ENCODE peak calls at places on chromosome 17, in six cellular contexts. D is fibroblast of mammary gland, E is Caco-2, J is NB4, K is breast epithelium, H is mucosa of descending colon. Q is an unnamed sample.

GRCh38 chr17:57478851-57479250 is 222.5 kb downstream of the MSI2 start:
- DNase-seq in D (no peak), E (no peak), J (no peak), K (no peak), H (no peak), Q (no peak)

GRCh38 chr17:60426596-60426995 is 4.3 kb downstream of the CHCT1 start:
- DNase-seq in D (no peak), E (no peak), J (no peak), K (no peak), H (no peak), Q (no peak)

GRCh38 chr17:30922235-30922993 is 669 bp downstream of the ADAP2 start:
- DNase-seq in D (no peak), E (peak; percentile 19), J (no peak), K (no peak), H (peak; percentile 60), Q (no peak)

GRCh38 chr17:73663614-73664013 is 19.4 kb upstream of the SDK2 start:
- DNase-seq in D (no peak), E (no peak), J (no peak), K (no peak), H (no peak), Q (no peak)

GRCh38 chr17:67376892-67377726 is at the start of gene PITPNC1:
- DNase-seq in D (peak; percentile 83), E (peak; percentile 85), J (peak; percentile 92), K (peak; percentile 66), H (peak; percentile 91), Q (peak; percentile 49)

GRCh38 chr17:55421179-55421934 is at the start of gene MMD:
- DNase-seq in D (no peak), E (no peak), J (no peak), K (peak; percentile 32), H (peak; percentile 83), Q (peak; percentile 64)

GRCh38 chr17:48160177-48160967 is 52.8 kb downstream of the SNX11 start:
- DNase-seq in D (no peak), E (peak; percentile 70), J (no peak), K (no peak), H (no peak), Q (no peak)

GRCh38 chr17:29357821-29358232 is 32.3 kb upstream of the TAOK1 start:
- DNase-seq in D (peak; percentile 18), E (no peak), J (peak; percentile 34), K (no peak), H (no peak), Q (no peak)

GRCh38 chr17:45088741-45089140 is 27.6 kb downstream of the NMT1 start:
- DNase-seq in D (no peak), E (no peak), J (no peak), K (no peak), H (no peak), Q (no peak)

GRCh38 chr17:40224707-40225092 is 5.6 kb downstream of the WIPF2 start:
- DNase-seq in D (peak; percentile 76), E (no peak), J (no peak), K (no peak), H (no peak), Q (peak; percentile 74)

GRCh38 chr17:52024296-52024870 is 134.1 kb downstream of the CA10 start:
- DNase-seq in D (no peak), E (no peak), J (no peak), K (no peak), H (no peak), Q (no peak)

GRCh38 chr17:80103686-80104085 is 2.3 kb downstream of the GAA start:
- DNase-seq in D (no peak), E (no peak), J (no peak), K (no peak), H (no peak), Q (no peak)

GRCh38 chr17:19753661-19754463 is 5.8 kb upstream of the ALDH3A1 start:
- DNase-seq in D (no peak), E (no peak), J (no peak), K (peak; percentile 82), H (peak; percentile 60), Q (peak; percentile 74)

GRCh38 chr17:76582660-76583059 is 3.0 kb downstream of the ST6GALNAC2 start:
- DNase-seq in D (no peak), E (no peak), J (no peak), K (peak; percentile 70), H (no peak), Q (no peak)

GRCh38 chr17:75517277-75517865 is 1.0 kb downstream of the TSEN54 start:
- DNase-seq in D (no peak), E (peak; percentile 39), J (no peak), K (no peak), H (peak; percentile 78), Q (no peak)

GRCh38 chr17:80640379-80641071 is 95.9 kb downstream of the RPTOR start:
- DNase-seq in D (no peak), E (no peak), J (no peak), K (no peak), H (no peak), Q (no peak)

GRCh38 chr17:38559025-38559879 is 46.5 kb downstream of the SRCIN1 start:
- DNase-seq in D (peak; percentile 74), E (peak; percentile 96), J (peak; percentile 90), K (peak; percentile 94), H (peak; percentile 95), Q (peak; percentile 84)

GRCh38 chr17:41537614-41537954 is 9.5 kb upstream of the KRT19 start:
- DNase-seq in D (no peak), E (no peak), J (no peak), K (peak; percentile 17), H (no peak), Q (no peak)

GRCh38 chr17:82985973-82986372 is 93.4 kb upstream of the METRNL start:
- DNase-seq in D (peak; percentile 23), E (no peak), J (no peak), K (peak; percentile 81), H (peak; percentile 76), Q (no peak)

GRCh38 chr17:57945999-57946797 is 9.0 kb downstream of the CUEDC1 start:
- DNase-seq in D (peak; percentile 62), E (no peak), J (no peak), K (no peak), H (no peak), Q (no peak)

GRCh38 chr17:47087093-47087492 is 102.0 kb downstream of the CDC27 start:
- DNase-seq in D (no peak), E (no peak), J (no peak), K (no peak), H (no peak), Q (no peak)

GRCh38 chr17:43832168-43832975 is 574 bp downstream of the MPP3 start:
- DNase-seq in D (peak; percentile 75), E (peak; percentile 60), J (no peak), K (no peak), H (peak; percentile 70), Q (no peak)

GRCh38 chr17:43832976-43833829 is at the start of gene MPP3:
- DNase-seq in D (peak; percentile 60), E (peak; percentile 77), J (peak; percentile 46), K (peak; percentile 50), H (peak; percentile 67), Q (no peak)

GRCh38 chr17:43829738-43830137 is 3.2 kb downstream of the MPP3 start:
- DNase-seq in D (no peak), E (no peak), J (no peak), K (no peak), H (no peak), Q (no peak)

GRCh38 chr17:43830510-43831145 is 2.3 kb downstream of the MPP3 start:
- DNase-seq in D (no peak), E (no peak), J (no peak), K (no peak), H (no peak), Q (no peak)

DNA sequence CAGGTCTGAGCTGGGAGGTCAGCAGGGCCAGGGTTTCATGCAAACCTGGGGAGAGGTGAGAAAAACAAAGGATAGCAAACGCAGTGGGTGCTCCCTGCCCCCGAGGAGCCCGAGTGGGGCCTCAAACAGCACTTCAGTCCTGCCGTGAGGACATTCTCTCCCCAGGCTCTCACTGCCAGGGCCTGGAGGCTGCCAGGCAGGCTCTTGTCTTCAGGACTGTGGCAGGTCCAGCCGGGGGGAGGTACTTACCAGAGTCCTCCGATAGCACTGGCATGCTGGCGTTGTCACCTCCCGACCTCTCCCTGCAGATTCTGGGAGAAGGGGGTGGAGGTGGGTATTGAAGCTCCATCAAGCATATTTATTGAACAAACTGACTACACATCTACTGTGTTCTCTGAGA is 1.3 kb downstream of the MPP3 start:
- DNase-seq in D (no peak), E (no peak), J (no peak), K (no peak), H (no peak), Q (no peak)
- H3K4me3 ChIP-seq in D (no peak overlapping the region), E (no peak overlapping the region), J (no peak overlapping the region), K (peak overlapping the region; percentile 90), H (no peak overlapping the region), Q (peak overlapping the region; percentile 91)

GRCh38 chr17:4607261-4607731 is 23.0 kb downstream of the SMTNL2 start:
- DNase-seq in D (no peak), E (no peak), J (no peak), K (no peak), H (no peak), Q (no peak)
- H3K4me3 ChIP-seq in D (no peak overlapping the region), E (no peak overlapping the region), J (no peak overlapping the region), K (no peak overlapping the region), H (no peak overlapping the region), Q (no peak overlapping the region)

DNA sequence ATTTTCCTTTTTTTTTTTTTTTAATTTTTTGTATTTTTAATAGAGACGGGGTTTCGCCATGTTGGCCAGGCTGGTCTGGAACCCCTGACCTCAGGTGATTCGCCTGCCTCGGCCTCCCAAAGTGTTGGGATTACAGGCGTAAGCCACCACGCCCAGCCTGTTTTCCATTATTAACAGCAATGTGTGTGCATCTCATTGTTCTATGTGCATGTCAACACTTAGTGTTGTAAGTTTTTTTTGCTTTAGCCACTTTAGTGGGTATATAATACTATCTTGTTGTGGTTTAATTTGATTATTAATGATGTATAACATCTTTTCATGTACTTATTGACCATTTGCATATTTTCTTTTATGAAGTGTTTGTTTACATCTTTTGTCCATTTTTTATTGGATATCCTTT is 32.8 kb upstream of the BHLHA9 start:
- DNase-seq in D (no peak), E (no peak), J (no peak), K (no peak), H (peak; percentile 0), Q (no peak)
- H3K4me3 ChIP-seq in D (no peak overlapping the region), E (no peak overlapping the region), J (no peak overlapping the region), K (no peak overlapping the region), H (no peak overlapping the region), Q (no peak overlapping the region)

DNA sequence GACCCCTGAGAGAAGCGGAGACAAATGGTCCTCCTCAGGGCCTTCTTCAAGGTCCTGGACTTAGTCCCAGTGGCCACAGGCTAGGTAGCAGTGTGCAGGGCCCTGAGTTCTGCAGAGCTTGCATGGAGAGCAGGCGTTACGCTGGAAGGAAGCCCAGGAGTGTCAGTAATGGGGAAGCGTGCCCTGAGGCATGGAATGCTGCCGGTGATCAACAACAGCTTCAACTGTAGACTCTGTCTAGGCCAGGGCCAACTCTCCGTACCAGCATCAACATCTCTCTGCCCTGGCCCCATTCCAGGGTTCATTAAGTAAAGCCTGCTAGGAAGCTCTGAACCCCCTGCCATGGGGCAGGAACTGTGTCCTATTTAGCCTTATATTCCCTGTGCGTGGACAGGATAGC is 568 bp upstream of the TNK1 start:
- DNase-seq in D (no peak), E (peak; percentile 13), J (no peak), K (peak; percentile 74), H (no peak), Q (no peak)
- H3K4me3 ChIP-seq in D (no peak overlapping the region), E (peak overlapping the region; percentile 55), J (no peak overlapping the region), K (peak overlapping the region; percentile 75), H (no peak overlapping the region), Q (peak overlapping the region; percentile 52)

DNA sequence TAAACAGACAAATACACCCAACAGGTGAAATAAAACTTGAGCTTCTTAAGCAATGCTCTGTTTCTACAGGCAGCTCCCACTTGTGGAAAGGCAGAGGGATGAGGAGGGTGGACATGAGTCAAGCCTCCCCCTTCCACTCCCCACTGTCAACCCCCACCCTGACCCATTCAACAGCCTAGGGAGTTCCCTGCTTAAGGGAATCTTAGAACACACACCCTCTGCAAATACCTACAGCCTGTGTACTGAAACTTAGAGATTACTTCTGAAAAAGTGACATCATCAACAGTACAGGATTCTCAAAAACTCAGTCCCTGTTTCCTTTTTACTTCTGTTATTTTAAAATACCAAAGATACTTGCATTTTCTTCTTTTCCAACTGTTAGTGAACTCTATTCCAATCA is 345.4 kb downstream of the SOX9 start:
- DNase-seq in D (peak; percentile 43), E (peak; percentile 72), J (no peak), K (no peak), H (no peak), Q (no peak)
- H3K4me3 ChIP-seq in D (no peak overlapping the region), E (peak overlapping the region; percentile 22), J (no peak overlapping the region), K (no peak overlapping the region), H (no peak overlapping the region), Q (no peak overlapping the region)

Q was measured in ascending aorta.